ENCODE peak calls at places on chromosomes 1 and 21, in ten cellular contexts. G is uterus; P is pancreas; Z is CD4-positive, CD25-positive, alpha-beta regulatory T cell; H is heart left ventricle; O is cardiac muscle cell; C is naive thymus-derived CD4-positive, alpha-beta T cell; K is CD4-positive, alpha-beta memory T cell; B is brain microvascular endothelial cell; L is heart right ventricle. U is an unnamed sample.

GRCh38 chr1:41504126-41505035 is 19.9 kb upstream of the EDN2 start:
- DNase-seq in G (no peak), P (no peak), Z (no peak), H (no peak), O (peak), C (no peak), K (no peak), B (peak), L (no peak), U (no peak)

GRCh38 chr21:37006521-37007291 is at the start of gene RIPPLY3:
- DNase-seq in G (no peak), P (no peak), Z (no peak), H (no peak), O (peak), C (no peak), K (peak), B (no peak), L (no peak), U (no peak)

GRCh38 chr1:58515794-58516401 is 30.6 kb downstream of the OMA1 start:
- DNase-seq in G (peak), P (peak), Z (peak), H (peak), O (peak), C (no peak), K (peak), B (peak), L (no peak), U (peak)

GRCh38 chr21:46057111-46057709 is 40.7 kb upstream of the COL6A2 start:
- DNase-seq in G (peak), P (no peak), Z (no peak), H (no peak), O (no peak), C (no peak), K (no peak), B (no peak), L (no peak), U (no peak)

GRCh38 chr1:31788825-31789256 is 24.7 kb upstream of the ADGRB2 start:
- DNase-seq in G (no peak), P (no peak), Z (no peak), H (no peak), O (no peak), C (no peak), K (no peak), B (peak), L (peak), U (no peak)

GRCh38 chr1:31615414-31615813 is 2.1 kb upstream of the HCRTR1 start:
- DNase-seq in G (no peak), P (no peak), Z (no peak), H (no peak), O (no peak), C (no peak), K (no peak), B (no peak), L (no peak), U (no peak)

GRCh38 chr1:208604295-208604694 is 360.1 kb upstream of the PLXNA2 start:
- DNase-seq in G (no peak), P (no peak), Z (no peak), H (no peak), O (no peak), C (no peak), K (no peak), B (peak), L (no peak), U (no peak)

GRCh38 chr1:23585321-23586022 is 26.2 kb upstream of the ID3 start:
- DNase-seq in G (peak), P (no peak), Z (no peak), H (no peak), O (no peak), C (no peak), K (no peak), B (peak), L (no peak), U (no peak)

GRCh38 chr1:182889997-182890396 is 50.9 kb downstream of the DHX9 start:
- DNase-seq in G (no peak), P (no peak), Z (no peak), H (no peak), O (no peak), C (no peak), K (peak), B (no peak), L (no peak), U (no peak)

GRCh38 chr1:46399307-46399706 is 5.2 kb downstream of the FAAH start:
- DNase-seq in G (no peak), P (no peak), Z (no peak), H (no peak), O (peak), C (no peak), K (no peak), B (no peak), L (no peak), U (no peak)

GRCh38 chr1:199311478-199312242 is 672.8 kb downstream of the PTPRC start:
- DNase-seq in G (no peak), P (no peak), Z (no peak), H (no peak), O (no peak), C (no peak), K (no peak), B (no peak), L (no peak), U (no peak)

GRCh38 chr1:219109424-219110018 is 64.2 kb upstream of the LYPLAL1 start:
- DNase-seq in G (no peak), P (no peak), Z (no peak), H (no peak), O (no peak), C (no peak), K (no peak), B (no peak), L (no peak), U (no peak)

GRCh38 chr1:95084317-95085176 is 11.8 kb upstream of the ALG14 start:
- DNase-seq in G (peak), P (no peak), Z (peak), H (no peak), O (peak), C (no peak), K (peak), B (peak), L (no peak), U (no peak)

GRCh38 chr1:200558866-200559459 is 61.6 kb downstream of the KIF14 start:
- DNase-seq in G (no peak), P (no peak), Z (peak), H (no peak), O (peak), C (no peak), K (peak), B (peak), L (no peak), U (no peak)

GRCh38 chr21:29133241-29133640 is 2.8 kb downstream of the MAP3K7CL start:
- DNase-seq in G (no peak), P (no peak), Z (no peak), H (no peak), O (no peak), C (no peak), K (no peak), B (no peak), L (no peak), U (no peak)

GRCh38 chr1:169931795-169932195 is 38.1 kb upstream of the SCYL3 start:
- DNase-seq in G (no peak), P (no peak), Z (no peak), H (no peak), O (no peak), C (no peak), K (no peak), B (no peak), L (no peak), U (no peak)

GRCh38 chr1:206705187-206705586 is 20.5 kb downstream of the MAPKAPK2 start:
- DNase-seq in G (no peak), P (no peak), Z (no peak), H (no peak), O (no peak), C (no peak), K (no peak), B (peak), L (no peak), U (no peak)

GRCh38 chr1:206706806-206707205 is 22.1 kb downstream of the MAPKAPK2 start:
- DNase-seq in G (no peak), P (no peak), Z (no peak), H (no peak), O (no peak), C (no peak), K (no peak), B (no peak), L (no peak), U (no peak)

GRCh38 chr1:206708058-206708457 is 23.4 kb downstream of the MAPKAPK2 start:
- DNase-seq in G (no peak), P (no peak), Z (no peak), H (no peak), O (no peak), C (no peak), K (no peak), B (no peak), L (no peak), U (no peak)

GRCh38 chr1:206705744-206706297 is 21.1 kb downstream of the MAPKAPK2 start:
- DNase-seq in G (no peak), P (no peak), Z (no peak), H (peak), O (no peak), C (no peak), K (no peak), B (no peak), L (no peak), U (no peak)

GRCh38 chr1:206706298-206706791 is 21.6 kb downstream of the MAPKAPK2 start:
- DNase-seq in G (peak), P (peak), Z (no peak), H (peak), O (no peak), C (no peak), K (no peak), B (peak), L (peak), U (no peak)
- H3K27ac ChIP-seq in G (peak), P (no peak), Z (no peak), H (peak), O (no peak), C (no peak), K (no peak), B (no peak), L (peak), U (no peak)

GRCh38 chr1:236059011-236059410 is 5.9 kb downstream of the NID1 start:
- DNase-seq in G (no peak), P (no peak), Z (no peak), H (no peak), O (no peak), C (no peak), K (no peak), B (no peak), L (no peak), U (no peak)
- H3K27ac ChIP-seq in G (peak), P (no peak), Z (no peak), H (no peak), O (no peak), C (no peak), K (no peak), B (no peak), L (peak), U (no peak)

DNA sequence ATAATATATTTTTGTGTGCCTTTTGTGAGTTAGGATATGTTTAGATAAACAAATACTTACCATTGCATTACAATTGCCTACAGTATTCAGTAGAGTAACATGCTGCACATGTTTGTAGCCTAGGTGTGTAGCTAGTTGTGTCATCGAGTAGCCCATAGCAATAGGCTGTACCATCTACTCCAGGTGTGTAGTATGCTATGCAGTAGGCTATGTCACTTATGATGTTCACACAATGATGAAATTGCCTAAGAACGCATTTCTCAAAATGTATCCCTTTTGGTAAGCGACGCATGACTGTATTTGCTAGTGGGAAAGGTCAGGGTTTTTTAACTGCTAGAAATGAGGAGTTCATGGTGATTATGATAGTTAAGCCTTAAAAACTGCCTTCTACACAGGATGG is 30.0 kb upstream of the B3GALT5 start:
- DNase-seq in G (no peak), P (no peak), Z (no peak), H (no peak), O (no peak), C (no peak), K (no peak), B (no peak), L (no peak), U (no peak)
- H3K27ac ChIP-seq in G (no peak), P (no peak), Z (no peak), H (no peak), O (no peak), C (no peak), K (no peak), B (no peak), L (no peak), U (no peak)

GRCh38 chr1:12132078-12132477 is 34.7 kb upstream of the TNFRSF1B start:
- DNase-seq in G (no peak), P (no peak), Z (no peak), H (no peak), O (no peak), C (no peak), K (no peak), B (no peak), L (no peak), U (no peak)
- H3K27ac ChIP-seq in G (no peak), P (no peak), Z (peak), H (no peak), O (no peak), C (peak), K (peak), B (no peak), L (peak), U (no peak)

U was measured in substantia nigra.